ENCODE peak calls at places on chromosome 15, in four cellular contexts. T, A, K and M are unnamed samples.

GRCh38 chr15:101288905-101289513 is 6.0 kb downstream of the SNRPA1 start:
- DNase-seq in A (peak), T (peak), K (no peak), M (no peak)

GRCh38 chr15:94312946-94313345 is 81.6 kb downstream of the MCTP2 start:
- DNase-seq in T (no peak), A (no peak), K (no peak), M (no peak)

GRCh38 chr15:67832031-67832551 is 6.8 kb downstream of the SKOR1 start:
- DNase-seq in K (no peak), T (peak), A (peak), M (no peak)

GRCh38 chr15:51780636-51781035 is 29.2 kb downstream of the TMOD2 start:
- DNase-seq in A (peak), T (no peak), K (no peak), M (no peak)

GRCh38 chr15:78049691-78050440 is 27.6 kb downstream of the TBC1D2B start:
- DNase-seq in K (peak), T (peak), A (peak), M (peak)

GRCh38 chr15:59173194-59173593 is 33.4 kb upstream of the LDHAL6B start:
- DNase-seq in K (no peak), T (no peak), A (no peak), M (no peak)

GRCh38 chr15:69478259-69478687 is 25.7 kb downstream of the RPLP1 start:
- DNase-seq in A (peak), K (no peak), T (peak), M (no peak)

GRCh38 chr15:99438691-99439523 is 126.9 kb upstream of the MEF2A start:
- DNase-seq in K (peak), T (no peak), A (no peak), M (no peak)

GRCh38 chr15:27993996-27994775 is 104.9 kb downstream of the OCA2 start:
- DNase-seq in K (no peak), A (no peak), T (no peak), M (no peak)

GRCh38 chr15:78212008-78212407 is 22.4 kb downstream of the ACSBG1 start:
- DNase-seq in K (no peak), A (peak), T (no peak), M (no peak)

GRCh38 chr15:67147410-67147949 is 82.1 kb downstream of the SMAD3 start:
- DNase-seq in A (peak), K (no peak), T (no peak), M (no peak)

GRCh38 chr15:80550219-80550909 is 144.7 kb upstream of the ABHD17C start:
- DNase-seq in T (peak), K (no peak), A (peak), M (no peak)

GRCh38 chr15:94791008-94791407 is 559.6 kb downstream of the MCTP2 start:
- DNase-seq in A (no peak), K (no peak), T (no peak), M (no peak)

GRCh38 chr15:39079296-39079834 is 501.5 kb upstream of the THBS1 start:
- DNase-seq in A (peak), T (peak), K (no peak), M (no peak)

GRCh38 chr15:68809517-68809916 is 11.2 kb downstream of the ANP32A start:
- DNase-seq in K (no peak), T (no peak), A (no peak), M (no peak)

GRCh38 chr15:35783203-35783602 is 237.2 kb upstream of the DPH6 start:
- DNase-seq in A (peak), T (no peak), K (no peak), M (no peak)

GRCh38 chr15:91102546-91103330 is 2.7 kb downstream of the SV2B start:
- DNase-seq in T (no peak), A (no peak), K (peak), M (no peak)

GRCh38 chr15:99433026-99433756 is 132.6 kb upstream of the MEF2A start:
- DNase-seq in A (peak), K (peak), T (no peak), M (peak)

GRCh38 chr15:63576441-63576840 is 20.7 kb upstream of the FBXL22 start:
- DNase-seq in T (no peak), K (no peak), A (no peak), M (no peak)

GRCh38 chr15:40016224-40016865 is 22.6 kb downstream of the SRP14 start:
- DNase-seq in A (no peak), T (peak), K (no peak), M (no peak)

GRCh38 chr15:93987068-93987467 is 244.3 kb upstream of the MCTP2 start:
- DNase-seq in K (no peak), A (no peak), T (no peak), M (no peak)

GRCh38 chr15:74391604-74392401 is 24.4 kb upstream of the CYP11A1 start:
- DNase-seq in A (no peak), T (no peak), K (no peak), M (no peak)

GRCh38 chr15:23395030-23395692 is 40.6 kb downstream of the GOLGA8S start:
- DNase-seq in T (no peak), A (peak), K (no peak), M (no peak)

GRCh38 chr15:100592898-100593297 is 9.1 kb downstream of the LINS1 start:
- DNase-seq in T (no peak), K (no peak), A (no peak), M (no peak)

GRCh38 chr15:92462771-92463170 is 69.1 kb downstream of the ST8SIA2 start:
- DNase-seq in T (no peak), K (no peak), A (no peak), M (no peak)

GRCh38 chr15:92902723-92903587 is 2.8 kb downstream of the CHD2 start:
- DNase-seq in T (peak), A (peak), K (no peak), M (no peak)

GRCh38 chr15:100515758-100516157 is 13.0 kb downstream of the CERS3 start:
- DNase-seq in A (no peak), K (no peak), T (no peak), M (no peak)

DNA sequence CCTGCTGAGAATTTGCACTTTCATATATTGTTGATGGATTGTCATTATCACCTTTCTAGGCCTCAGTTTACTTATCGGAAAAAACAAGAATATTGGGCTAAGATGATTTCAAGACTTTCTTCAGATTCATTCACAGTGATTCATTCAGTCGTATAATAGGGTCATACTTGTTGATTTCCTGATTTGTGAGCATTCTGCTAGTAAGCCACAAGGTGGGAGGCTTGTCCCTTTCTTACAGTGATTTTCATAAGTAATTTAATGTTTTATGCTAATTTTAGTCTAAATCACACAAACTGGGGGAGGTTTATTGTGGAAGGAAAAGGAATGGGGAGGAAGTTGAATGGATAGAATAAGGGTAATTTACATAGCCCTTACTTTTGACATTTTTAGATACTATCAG is 126.8 kb upstream of the GOLGA6L4 start:
- DNase-seq in A (peak), T (peak), K (no peak), M (no peak)
- TF ChIP-seq CTCF in A (peak), T (peak), K (no peak), M (no peak)

GRCh38 chr15:61173899-61174689 is 55.0 kb downstream of the RORA start:
- DNase-seq in T (no peak), K (no peak), A (peak), M (no peak)
- H3K4me3 ChIP-seq in T (no peak), K (no peak), A (no peak), M (no peak)

DNA sequence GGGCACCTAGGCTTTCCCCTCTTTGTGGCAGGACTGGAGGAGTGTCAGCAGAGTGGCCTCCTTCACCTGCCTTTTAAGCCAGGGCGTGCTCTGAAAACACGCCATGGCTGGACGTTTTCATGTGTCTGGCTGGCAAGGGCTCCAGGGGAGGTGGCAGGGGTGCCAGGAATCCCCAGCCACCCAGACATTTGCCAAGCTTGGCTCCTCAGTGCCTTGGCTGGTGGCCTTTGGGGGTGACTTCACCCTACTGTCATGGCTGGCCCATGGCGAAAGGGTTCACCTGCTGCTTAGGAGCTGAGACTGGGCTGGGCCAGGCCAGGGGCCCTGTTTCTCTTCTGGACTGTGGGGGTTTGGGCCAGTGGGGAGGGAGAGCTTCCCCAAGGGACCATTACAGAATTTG is 17.6 kb downstream of the KLF13 start:
- DNase-seq in A (no peak), T (no peak), K (no peak), M (peak)
- H3K27ac ChIP-seq in A (no peak), T (no peak), K (peak), M (peak)

GRCh38 chr15:62125763-62126162 is 39.3 kb downstream of the C2CD4B start:
- DNase-seq in A (peak), T (peak), K (peak), M (no peak)
- TF ChIP-seq CTCF in A (peak), T (peak), K (peak), M (peak)